ENCODE peak calls at places on chromosomes 13 and 19, in seven cellular contexts. K is mesendoderm, W is SK-N-SH, F is fibroblast of lung, H is neuronal stem cell, I is mesenchymal stem cell, M is DND-41. T is an unnamed sample.
A peak's percentile ranks its signal among the peaks of the same experiment; 100 is the strongest.

GRCh38 chr19:35105411-35106290 is 10.0 kb upstream of the FXYD3 start:
- DNase-seq in M (no peak), I (no peak), W (no peak), H (no peak), F (no peak), K (no peak), T (no peak)

GRCh38 chr19:1276620-1277007 is 1.3 kb downstream of the FAM174C start:
- DNase-seq in I (no peak), H (no peak), W (no peak), F (no peak), K (no peak), M (no peak), T (no peak)

GRCh38 chr19:54311486-54311885 is 1.5 kb downstream of the LILRA5 start:
- DNase-seq in F (no peak), M (no peak), W (no peak), I (no peak), K (no peak), H (no peak), T (no peak)

GRCh38 chr13:72805663-72806341 is 23.9 kb downstream of the PIBF1 start:
- DNase-seq in M (no peak), I (peak; percentile 31), F (no peak), K (no peak), H (no peak), W (no peak), T (peak; percentile 75)

GRCh38 chr19:58001895-58002369 is 688 bp downstream of the ZNF606 start:
- DNase-seq in I (peak; percentile 49), K (peak; percentile 54), W (peak; percentile 33), M (peak; percentile 48), F (peak; percentile 38), H (no peak), T (peak; percentile 34)

GRCh38 chr19:41548954-41549688 is 26.8 kb upstream of the CEACAM21 start:
- DNase-seq in H (peak; percentile 37), F (no peak), I (peak; percentile 8), W (no peak), M (no peak), K (peak; percentile 79), T (no peak)

GRCh38 chr19:35587326-35587725 is 1.4 kb downstream of the PMIS2 start:
- DNase-seq in H (no peak), M (no peak), W (no peak), F (peak; percentile 10), I (no peak), K (no peak), T (peak; percentile 14)

GRCh38 chr19:45152504-45153338 is 8.1 kb downstream of the NKPD1 start:
- DNase-seq in F (peak; percentile 54), K (peak; percentile 71), W (peak; percentile 80), H (no peak), I (no peak), M (no peak), T (peak; percentile 31)

GRCh38 chr13:31951215-31951678 is 80.3 kb upstream of the FRY start:
- DNase-seq in H (no peak), F (peak; percentile 34), K (peak; percentile 19), I (peak; percentile 82), W (no peak), M (no peak), T (no peak)

GRCh38 chr13:45782327-45783045 is 69.1 kb downstream of the SIAH3 start:
- DNase-seq in W (no peak), F (no peak), I (no peak), H (no peak), K (no peak), M (no peak), T (no peak)

GRCh38 chr19:8484331-8484894 is 18.0 kb downstream of the PRAM1 start:
- DNase-seq in H (no peak), I (no peak), K (no peak), W (no peak), F (no peak), M (no peak), T (no peak)

GRCh38 chr13:28181413-28181812 is 43.1 kb downstream of the PAN3 start:
- DNase-seq in M (no peak), K (peak; percentile 43), F (peak; percentile 49), H (no peak), I (peak; percentile 83), W (no peak), T (peak; percentile 43)

GRCh38 chr19:16078759-16079707 is 2.7 kb downstream of the TPM4 start:
- DNase-seq in W (peak; percentile 68), M (peak; percentile 88), F (peak; percentile 98), H (no peak), I (peak; percentile 95), K (peak; percentile 76), T (peak; percentile 97)
- H3K4me3 ChIP-seq in W (peak overlapping the region; percentile 78), M (peak overlapping the region; percentile 95), F (peak overlapping the region; percentile 93), H (no peak overlapping the region), I (no peak overlapping the region), K (peak overlapping the region; percentile 46), T (peak overlapping the region; percentile 92)

GRCh38 chr13:39866722-39867121 is 211.3 kb downstream of the COG6 start:
- DNase-seq in K (no peak), H (no peak), M (no peak), I (no peak), F (no peak), W (no peak), T (no peak)

GRCh38 chr13:39864221-39864620 is 208.8 kb downstream of the COG6 start:
- DNase-seq in M (no peak), H (no peak), W (no peak), F (no peak), I (no peak), K (no peak), T (no peak)

GRCh38 chr13:39862891-39863290 is 207.4 kb downstream of the COG6 start:
- DNase-seq in H (no peak), I (no peak), W (no peak), K (no peak), M (no peak), F (no peak), T (no peak)

GRCh38 chr13:39870197-39870746 is 214.8 kb downstream of the COG6 start:
- DNase-seq in M (no peak), I (no peak), W (no peak), K (no peak), F (no peak), H (no peak), T (no peak)

GRCh38 chr13:39867807-39868206 is 212.3 kb downstream of the COG6 start:
- DNase-seq in K (peak; percentile 61), F (no peak), W (no peak), M (no peak), H (no peak), I (no peak), T (no peak)
- H3K9ac ChIP-seq in K (no peak overlapping the region), F (no peak overlapping the region), W (no peak overlapping the region), M (no peak overlapping the region), H (no peak overlapping the region), I (no peak overlapping the region), T (no peak overlapping the region)

GRCh38 chr19:17109300-17109699 is 33.7 kb downstream of the MYO9B start:
- DNase-seq in M (no peak), K (no peak), W (no peak), I (no peak), H (no peak), F (no peak), T (no peak)
- H3K4me1 ChIP-seq in M (no peaks in the 10 kb centered on the region), K (peaks cover 5% of the 10 kb centered on the region), W (peaks cover 13% of the 10 kb centered on the region), I (peaks cover 23% of the 10 kb centered on the region), H (no peaks in the 10 kb centered on the region), F (peaks cover 16% of the 10 kb centered on the region), T (peaks cover 14% of the 10 kb centered on the region)

DNA sequence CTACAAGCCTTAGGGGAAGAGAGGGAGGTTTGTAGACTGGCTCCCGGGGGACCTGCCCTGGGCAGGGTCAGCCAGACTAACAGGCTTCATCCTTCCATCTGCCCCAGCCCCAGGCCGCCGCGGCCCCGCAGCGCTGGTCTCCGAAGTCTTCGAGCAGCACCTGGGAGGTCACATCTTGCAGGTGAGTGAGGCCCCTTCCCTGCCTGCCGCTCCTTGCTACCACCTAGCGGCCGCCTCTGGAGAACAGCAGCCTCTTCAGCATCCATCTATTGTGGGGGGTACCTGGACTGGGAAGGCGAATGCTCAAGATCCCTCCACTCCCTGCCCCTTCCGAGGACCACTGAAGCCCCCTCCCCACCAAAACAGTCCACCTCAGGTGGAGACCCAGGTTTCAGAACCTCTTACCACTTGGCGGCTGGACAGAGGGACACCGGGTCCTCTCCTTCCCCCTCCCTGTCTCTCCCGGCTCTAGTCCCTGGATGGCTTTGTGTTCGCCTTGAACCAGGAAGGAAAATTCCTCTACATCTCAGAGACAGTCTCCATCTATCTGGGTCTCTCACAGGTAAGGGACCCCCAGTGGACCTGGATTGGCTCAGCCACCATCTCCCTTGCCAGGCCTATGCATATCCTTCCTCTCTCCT is 12.7 kb downstream of the NPAS1 start:
- DNase-seq in I (no peak), H (no peak), F (no peak), W (peak; percentile 75), K (peak; percentile 79), M (peak; percentile 55), T (peak; percentile 55)
- H3K4me3 ChIP-seq in I (no peak overlapping the region), H (no peak overlapping the region), F (no peak overlapping the region), W (no peak overlapping the region), K (no peak overlapping the region), M (no peak overlapping the region), T (no peak overlapping the region)

GRCh38 chr19:46660601-46661019 is 372 bp downstream of the DACT3 start:
- DNase-seq in F (no peak), K (no peak), H (no peak), M (no peak), W (peak; percentile 74), I (no peak), T (no peak)

GRCh38 chr19:46660008-46660517 is 919 bp downstream of the DACT3 start:
- DNase-seq in F (no peak), H (peak; percentile 61), W (peak; percentile 81), M (no peak), I (peak; percentile 65), K (peak; percentile 84), T (peak; percentile 66)

GRCh38 chr19:46661020-46661731 is at the start of gene DACT3:
- DNase-seq in H (peak; percentile 100), K (peak; percentile 100), M (peak; percentile 100), F (peak; percentile 100), I (peak; percentile 100), W (peak; percentile 96), T (peak; percentile 100)

GRCh38 chr19:46659151-46660007 is 1.6 kb downstream of the DACT3 start:
- DNase-seq in M (no peak), K (peak; percentile 73), W (peak; percentile 71), F (no peak), I (peak; percentile 61), H (peak; percentile 61), T (peak; percentile 51)

GRCh38 chr19:46661735-46662592 is 982 bp upstream of the DACT3 start:
- DNase-seq in K (peak; percentile 92), I (peak; percentile 94), F (peak; percentile 84), H (peak; percentile 86), W (peak; percentile 76), M (peak; percentile 80), T (peak; percentile 96)
- H3K9ac ChIP-seq in K (no peak overlapping the region), I (peak overlapping the region; percentile 74), F (no peak overlapping the region), H (no peak overlapping the region), W (peak overlapping the region; percentile 47), M (peak overlapping the region; percentile 25), T (peak overlapping the region; percentile 73)